ENCODE peak calls at places on chromosomes 12 and 14, in five cellular contexts. N, V, M, F and Q are unnamed samples.

GRCh38 chr14:68245146-68246073 is 425.8 kb downstream of the RAD51B start:
- DNase-seq in V (no peak), N (no peak), F (no peak), M (no peak), Q (peak; percentile 45)

GRCh38 chr12:51886021-51886710 is 1.7 kb upstream of the ANKRD33 start:
- DNase-seq in M (peak; percentile 98), F (no peak), V (no peak), N (peak; percentile 82), Q (no peak)

GRCh38 chr12:84807249-84807648 is 105.3 kb downstream of the SLC6A15 start:
- DNase-seq in N (no peak), V (no peak), F (no peak), M (peak; percentile 34), Q (no peak)

GRCh38 chr14:81625343-81625742 is 91.7 kb upstream of the SEL1L start:
- DNase-seq in F (peak; percentile 26), N (no peak), M (peak; percentile 4), V (peak; percentile 44), Q (peak; percentile 72)

GRCh38 chr14:102042699-102043098 is 44.1 kb downstream of the HSP90AA1 start:
- DNase-seq in M (no peak), N (no peak), F (no peak), V (no peak), Q (no peak)

GRCh38 chr12:40198601-40199000 is 26.2 kb upstream of the LRRK2 start:
- DNase-seq in N (no peak), M (no peak), F (no peak), V (no peak), Q (no peak)

GRCh38 chr12:65016881-65017650 is 104.0 kb downstream of the WIF1 start:
- DNase-seq in M (no peak), V (no peak), N (no peak), F (no peak), Q (no peak)

GRCh38 chr14:92103363-92103762 is 3.0 kb downstream of the ATXN3 start:
- DNase-seq in N (no peak), F (no peak), V (no peak), M (no peak), Q (no peak)

GRCh38 chr14:36604757-36605505 is 22.5 kb upstream of the NKX2-8 start:
- DNase-seq in M (peak; percentile 84), N (no peak), V (peak; percentile 80), F (peak; percentile 97), Q (peak; percentile 44)

GRCh38 chr14:106455026-106455425 is 928.6 kb downstream of the TMEM121 start:
- DNase-seq in F (no peak), V (no peak), N (no peak), M (no peak), Q (no peak)

GRCh38 chr12:51395283-51396230 is 4.4 kb upstream of the GALNT6 start:
- DNase-seq in M (no peak), V (no peak), N (no peak), F (no peak), Q (no peak)

GRCh38 chr14:36702484-36702883 is 40.8 kb downstream of the PAX9 start:
- DNase-seq in N (no peak), F (no peak), V (no peak), M (no peak), Q (no peak)